ENCODE peak calls at places on chromosomes 13 and 19, in nine cellular contexts. A is foreskin fibroblast; G is GM12892; V is hypothalamus; T is activated CD8-positive, alpha-beta memory T cell treated with anti-CD3 and anti-CD28 coated beads, Interleukin-2, amount 50 U/mL, for 4 hours; S is body of pancreas; I is HFF-Myc; H is kidney; C is stimulated activated CD4-positive, alpha-beta T cell treated with anti-CD3 and anti-CD28 coated beads, TNF-alpha, amount 100 ng/mL, for 24 hours. Q is an unnamed sample.
A peak's percentile ranks its signal among the peaks of the same experiment; 100 is the strongest.

GRCh38 chr19:45428385-45429231 is 4.9 kb upstream of the ERCC1 start:
- DNase-seq in A (peak; percentile 69), T (peak; percentile 48), C (no peak), H (no peak), I (no peak), G (no peak), S (peak; percentile 35), V (peak; percentile 12), Q (peak; percentile 81)

GRCh38 chr13:77846173-77846572 is 72.5 kb downstream of the EDNRB start:
- DNase-seq in H (no peak), I (no peak), V (no peak), C (no peak), A (no peak), T (no peak), S (no peak), G (no peak), Q (no peak)

GRCh38 chr19:53903055-53903680 is 5.9 kb upstream of the CACNG7 start:
- DNase-seq in T (no peak), G (no peak), I (peak; percentile 45), V (no peak), C (no peak), A (no peak), H (peak; percentile 4), S (no peak), Q (no peak)

GRCh38 chr13:43153436-43154082 is 130.2 kb downstream of the DNAJC15 start:
- DNase-seq in H (no peak), G (no peak), T (no peak), I (peak; percentile 70), A (peak; percentile 63), C (no peak), S (no peak), V (no peak), Q (no peak)

GRCh38 chr13:39263033-39263432 is 224.8 kb downstream of the NHLRC3 start:
- DNase-seq in C (peak; percentile 42), I (peak; percentile 11), H (no peak), T (no peak), S (peak; percentile 32), V (peak; percentile 4), G (peak; percentile 8), A (no peak), Q (peak; percentile 69)

GRCh38 chr13:110317496-110318195 is 10.6 kb downstream of the COL4A2 start:
- DNase-seq in T (no peak), A (no peak), S (no peak), I (no peak), V (no peak), G (no peak), H (no peak), C (no peak), Q (no peak)

GRCh38 chr19:11384778-11385129 is 640 bp upstream of the EPOR start:
- DNase-seq in G (no peak), I (no peak), C (no peak), T (no peak), V (no peak), A (no peak), S (no peak), H (no peak), Q (no peak)

GRCh38 chr13:97946951-97947588 is 6.4 kb upstream of the IPO5 start:
- DNase-seq in G (no peak), C (no peak), I (peak; percentile 25), V (no peak), A (peak; percentile 86), T (no peak), H (no peak), S (no peak), Q (peak; percentile 88)

GRCh38 chr13:20740021-20740420 is 33.7 kb downstream of the EEF1AKMT1 start:
- DNase-seq in S (no peak), I (no peak), T (no peak), A (no peak), G (no peak), H (no peak), C (no peak), V (no peak), Q (no peak)

GRCh38 chr19:9901020-9901419 is 35.3 kb downstream of the OLFM2 start:
- DNase-seq in S (no peak), I (no peak), H (no peak), C (no peak), G (no peak), A (no peak), V (no peak), T (no peak), Q (no peak)

GRCh38 chr19:44532819-44533218 is 3.3 kb upstream of the CEACAM20 start:
- DNase-seq in H (peak; percentile 37), G (no peak), C (no peak), V (no peak), A (no peak), I (no peak), T (no peak), S (no peak), Q (no peak)

GRCh38 chr19:9413240-9413954 is 22.0 kb downstream of the ZNF266 start:
- DNase-seq in H (no peak), I (no peak), G (no peak), C (no peak), A (no peak), V (no peak), S (no peak), T (no peak), Q (no peak)

GRCh38 chr19:1360818-1361461 is 22.8 kb upstream of the NDUFS7 start:
- DNase-seq in I (peak; percentile 69), G (no peak), C (no peak), S (peak; percentile 76), A (peak; percentile 84), T (no peak), H (peak; percentile 92), V (peak; percentile 86), Q (peak; percentile 88)

GRCh38 chr13:24181991-24182702 is 21.6 kb downstream of the SPATA13 start:
- DNase-seq in C (no peak), V (no peak), S (peak; percentile 47), I (no peak), H (no peak), T (no peak), G (no peak), A (no peak), Q (no peak)

GRCh38 chr19:46490774-46491173 is 4.9 kb downstream of the PNMA8B start:
- DNase-seq in I (no peak), C (no peak), A (no peak), G (no peak), T (no peak), S (no peak), V (no peak), H (no peak), Q (no peak)

GRCh38 chr19:51417807-51418152 is 338 bp upstream of the SIGLEC10 start:
- DNase-seq in I (no peak), G (no peak), T (no peak), S (no peak), V (no peak), A (no peak), C (no peak), H (peak; percentile 3), Q (no peak)

GRCh38 chr13:33869005-33869404 is 51.1 kb downstream of the RFC3 start:
- DNase-seq in H (no peak), V (no peak), A (no peak), S (no peak), G (no peak), T (no peak), I (no peak), C (no peak), Q (no peak)

GRCh38 chr19:45973564-45974338 is at the start of gene NOVA2:
- DNase-seq in H (peak; percentile 91), A (peak; percentile 48), I (no peak), S (peak; percentile 45), T (peak; percentile 28), G (peak; percentile 71), C (peak; percentile 56), V (peak; percentile 90), Q (peak; percentile 85)

GRCh38 chr13:43494206-43494605 is 292.6 kb downstream of the ENOX1 start:
- DNase-seq in V (no peak), T (no peak), A (no peak), C (no peak), H (no peak), S (no peak), G (no peak), I (no peak), Q (no peak)

GRCh38 chr13:22736084-22736767 is 444.6 kb upstream of the SGCG start:
- DNase-seq in G (no peak), A (no peak), H (peak; percentile 68), S (no peak), T (no peak), C (no peak), I (no peak), V (no peak), Q (no peak)

GRCh38 chr13:110276553-110276950 is 30.4 kb downstream of the COL4A1 start:
- DNase-seq in C (no peak), A (no peak), T (no peak), G (no peak), S (no peak), V (no peak), I (no peak), H (no peak), Q (no peak)

GRCh38 chr19:9848060-9848459 is 12.9 kb downstream of the PIN1 start:
- DNase-seq in G (no peak), S (no peak), C (no peak), A (no peak), H (no peak), I (no peak), V (peak; percentile 9), T (peak; percentile 48), Q (no peak)

GRCh38 chr19:40341601-40342482 is 6.4 kb downstream of the C19orf47 start:
- DNase-seq in A (no peak), I (no peak), H (no peak), S (no peak), V (peak; percentile 21), G (no peak), T (no peak), C (no peak), Q (peak; percentile 27)

GRCh38 chr13:105341256-105341655 is 1194.2 kb downstream of the EFNB2 start:
- DNase-seq in A (no peak), C (no peak), V (no peak), S (no peak), H (no peak), I (no peak), T (no peak), G (no peak), Q (no peak)